ENCODE peak calls at places on chromosomes 13 and 19, in nine cellular contexts. G is heart right ventricle, A is GM23338, U is kidney epithelial cell, Z is progenitor cell of endocrine pancreas, X is neural crest cell, K is IMR-90, P is WERI-Rb-1, T is nephron progenitor cell. S is an unnamed sample.

GRCh38 chr13:104008571-104009435 is 942.6 kb upstream of the SLC10A2 start:
- DNase-seq in K (peak; percentile 90), U (no peak), T (no peak), A (no peak), X (no peak), Z (no peak), P (no peak), G (no peak), S (no peak)

GRCh38 chr13:18628428-18628827 is 553.2 kb downstream of the TUBA3C start:
- DNase-seq in P (no peak), U (no peak), G (no peak), A (no peak), T (no peak), X (no peak), Z (no peak), K (no peak), S (no peak)

GRCh38 chr13:23608704-23609413 is 38.6 kb downstream of the TNFRSF19 start:
- DNase-seq in T (no peak), K (peak; percentile 42), G (peak; percentile 52), Z (no peak), X (no peak), P (no peak), U (no peak), A (no peak), S (peak; percentile 72)

GRCh38 chr13:77345150-77345780 is 18.4 kb upstream of the MYCBP2 start:
- DNase-seq in U (no peak), K (no peak), T (no peak), G (no peak), P (no peak), Z (no peak), A (no peak), X (no peak), S (no peak)

GRCh38 chr13:111508902-111509509 is 188.6 kb downstream of the TEX29 start:
- DNase-seq in K (no peak), A (no peak), Z (no peak), P (peak; percentile 6), X (no peak), U (no peak), G (no peak), T (no peak), S (no peak)

GRCh38 chr13:41746259-41746658 is 214.7 kb downstream of the VWA8 start:
- DNase-seq in Z (no peak), G (no peak), K (peak; percentile 79), T (no peak), X (no peak), A (no peak), U (peak; percentile 32), P (no peak), S (no peak)

GRCh38 chr19:50478901-50479715 is 2.5 kb upstream of the GARIN5A start:
- DNase-seq in Z (no peak), P (peak; percentile 89), A (peak; percentile 89), T (no peak), K (peak; percentile 44), G (no peak), X (no peak), U (no peak), S (no peak)

GRCh38 chr13:113820813-113821651 is 42.8 kb downstream of the GAS6 start:
- DNase-seq in A (no peak), G (peak; percentile 77), T (peak; percentile 42), P (no peak), Z (no peak), U (peak; percentile 82), X (no peak), K (peak; percentile 99), S (peak; percentile 95)

GRCh38 chr19:36201684-36202083 is 12.8 kb downstream of the ZNF565 start:
- DNase-seq in X (no peak), Z (no peak), U (no peak), G (no peak), P (no peak), A (no peak), K (no peak), T (no peak), S (no peak)

GRCh38 chr13:73290844-73291243 is 232.0 kb downstream of the KLF5 start:
- DNase-seq in G (no peak), K (no peak), T (no peak), P (no peak), A (no peak), U (no peak), Z (no peak), X (no peak), S (no peak)

GRCh38 chr19:934865-935422 is 9.1 kb downstream of the ARID3A start:
- DNase-seq in G (peak; percentile 89), A (no peak), Z (no peak), K (peak; percentile 49), U (no peak), T (no peak), X (no peak), P (no peak), S (peak; percentile 95)

GRCh38 chr13:25468330-25469178 is 96.8 kb downstream of the ATP8A2 start:
- DNase-seq in A (peak; percentile 73), Z (peak; percentile 49), P (peak; percentile 92), T (peak; percentile 85), G (no peak), K (no peak), X (peak; percentile 47), U (no peak), S (no peak)

GRCh38 chr19:2259331-2259730 is 3.1 kb upstream of the JSRP1 start:
- DNase-seq in A (no peak), T (no peak), P (no peak), G (no peak), X (no peak), K (peak; percentile 54), Z (no peak), U (no peak), S (no peak)

GRCh38 chr19:35689836-35690235 is 14.5 kb upstream of the ZBTB32 start:
- DNase-seq in T (no peak), P (no peak), K (no peak), U (no peak), G (no peak), A (no peak), X (no peak), Z (no peak), S (no peak)

GRCh38 chr13:46665630-46666482 is 112.9 kb downstream of the LRCH1 start:
- DNase-seq in A (no peak), G (no peak), Z (no peak), K (no peak), U (no peak), P (no peak), X (no peak), T (no peak), S (no peak)

GRCh38 chr13:101575591-101575990 is 123.1 kb downstream of the ITGBL1 start:
- DNase-seq in X (no peak), G (no peak), T (no peak), Z (no peak), K (no peak), A (no peak), P (no peak), U (no peak), S (no peak)

GRCh38 chr19:11020423-11020822 is 59.6 kb downstream of the SMARCA4 start:
- DNase-seq in K (no peak), G (no peak), X (no peak), A (no peak), P (no peak), Z (no peak), T (no peak), U (no peak), S (no peak)

GRCh38 chr19:11020982-11021759 is 60.3 kb downstream of the SMARCA4 start:
- DNase-seq in G (no peak), A (no peak), U (no peak), X (no peak), T (no peak), Z (no peak), P (no peak), K (no peak), S (no peak)

GRCh38 chr19:11018743-11019142 is 57.9 kb downstream of the SMARCA4 start:
- DNase-seq in P (no peak), X (no peak), Z (no peak), U (no peak), K (no peak), G (no peak), A (no peak), T (no peak), S (no peak)

GRCh38 chr19:11019262-11019661 is 58.4 kb downstream of the SMARCA4 start:
- DNase-seq in K (no peak), U (no peak), T (no peak), P (no peak), A (no peak), Z (no peak), X (no peak), G (no peak), S (no peak)

GRCh38 chr19:11019824-11020223 is 59.0 kb downstream of the SMARCA4 start:
- DNase-seq in T (no peak), A (no peak), P (no peak), G (peak; percentile 51), Z (no peak), U (no peak), K (no peak), X (no peak), S (peak; percentile 40)
- TF ChIP-seq CTCF in T (no peak), A (no peak), P (no peak), G (no peak), Z (no peak), U (no peak), K (no peak), X (no peak), S (no peak)

DNA sequence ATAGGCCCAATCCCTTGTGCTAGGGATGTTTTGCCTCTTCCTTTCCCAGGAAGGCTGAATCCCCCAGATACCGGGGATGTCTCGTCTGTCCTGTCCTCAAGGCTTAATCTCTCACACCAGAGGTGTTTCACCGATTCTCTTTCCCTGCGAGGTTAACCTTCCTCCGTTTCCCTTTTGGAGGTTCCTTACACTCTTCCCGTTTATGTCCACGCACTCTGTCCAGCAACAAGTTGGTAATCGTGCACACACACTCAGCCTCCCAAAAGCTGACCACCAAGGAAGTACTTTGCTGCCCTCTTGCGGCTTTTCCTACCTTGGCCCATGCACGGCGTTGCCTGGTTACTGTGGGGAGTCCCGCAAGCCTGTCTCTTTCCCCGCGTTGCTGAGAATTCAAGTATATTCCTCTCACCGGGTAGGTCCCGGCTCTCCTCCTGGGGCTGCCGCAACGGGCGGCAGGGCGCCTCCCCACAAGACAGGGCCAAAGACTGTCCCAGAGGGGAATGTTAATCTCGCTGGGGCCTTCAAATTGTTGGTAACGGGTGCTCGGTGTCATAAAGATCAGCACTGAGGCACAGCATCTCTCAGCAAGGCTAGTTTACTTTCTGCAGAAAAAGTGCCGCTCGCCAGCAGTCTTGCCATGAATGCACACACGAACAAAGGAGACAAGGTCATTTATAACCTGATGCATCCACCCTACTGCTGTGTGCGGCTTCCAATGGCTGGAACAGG is 36.7 kb upstream of the CD177 start:
- DNase-seq in X (peak; percentile 9), K (peak; percentile 45), A (peak; percentile 62), Z (no peak), G (no peak), P (peak; percentile 88), U (no peak), T (peak; percentile 40), S (no peak)
- TF ChIP-seq CTCF in X (peak; percentile 31), K (peak; percentile 55), A (peak; percentile 20), Z (peak; percentile 6), G (peak; percentile 25), P (peak; percentile 80), U (peak; percentile 20), T (peak; percentile 23), S (no peak)

GRCh38 chr19:18637644-18638630 is 1.1 kb downstream of the KLHL26 start:
- DNase-seq in G (no peak), U (no peak), X (no peak), A (peak; percentile 54), K (no peak), P (no peak), Z (no peak), T (no peak), S (no peak)
- TF ChIP-seq CTCF in G (peak; percentile 22), U (no peak), X (no peak), A (no peak), K (peak; percentile 12), P (no peak), Z (no peak), T (no peak), S (no peak)

GRCh38 chr19:32200312-32201038 is 144.9 kb upstream of the ZNF507 start:
- DNase-seq in G (peak; percentile 39), Z (no peak), K (no peak), X (no peak), U (no peak), P (no peak), A (no peak), T (no peak), S (no peak)
- TF ChIP-seq CTCF in G (no peak), Z (no peak), K (no peak), X (no peak), U (no peak), P (no peak), A (no peak), T (no peak), S (no peak)

S was measured in psoas muscle.